ENCODE peak calls at places on chromosome 7, in nine cellular contexts. S is omental fat pad, R is HCT116, U is colonic mucosa, Y is astrocyte of the spinal cord, X is nephron progenitor cell, O is RWPE1, N is HepG2, A is uterus. I is an unnamed sample.

GRCh38 chr7:42107484-42107883 is 129.5 kb downstream of the GLI3 start:
- DNase-seq in O (peak), A (peak), S (no peak), N (no peak), R (no peak), U (no peak), Y (no peak), X (peak), I (no peak)

GRCh38 chr7:102875700-102876192 is 37.1 kb upstream of the LRRC17 start:
- DNase-seq in S (no peak), X (no peak), Y (peak), A (no peak), R (peak), U (no peak), N (peak), O (peak), I (peak)

GRCh38 chr7:156261581-156261980 is 379.0 kb upstream of the RNF32 start:
- DNase-seq in X (no peak), A (no peak), U (no peak), Y (no peak), R (no peak), N (no peak), O (no peak), S (no peak), I (no peak)

GRCh38 chr7:150753826-150754603 is 16.8 kb downstream of the GIMAP5 start:
- DNase-seq in R (no peak), O (no peak), X (no peak), S (no peak), A (no peak), U (no peak), N (peak), Y (no peak), I (peak)

GRCh38 chr7:105808703-105809590 is 67.5 kb downstream of the ATXN7L1 start:
- DNase-seq in N (no peak), R (no peak), A (no peak), Y (peak), X (no peak), U (peak), S (no peak), O (peak), I (peak)

GRCh38 chr7:98836811-98837631 is 32.8 kb downstream of the TMEM130 start:
- DNase-seq in R (peak), O (peak), X (peak), A (no peak), Y (peak), U (peak), S (no peak), N (peak), I (no peak)

GRCh38 chr7:103735377-103735776 is 254.1 kb downstream of the RELN start:
- DNase-seq in X (no peak), U (no peak), S (no peak), R (no peak), Y (peak), O (peak), A (no peak), N (peak), I (peak)

GRCh38 chr7:73901823-73902597 is 41.1 kb downstream of the TMEM270 start:
- DNase-seq in X (no peak), N (no peak), A (peak), O (no peak), R (no peak), U (no peak), Y (no peak), S (peak), I (no peak)

GRCh38 chr7:40945788-40946187 is 757.1 kb downstream of the INHBA start:
- DNase-seq in R (no peak), Y (no peak), N (no peak), U (no peak), O (no peak), X (no peak), S (no peak), A (no peak), I (no peak)

GRCh38 chr7:32290015-32290414 is 200.2 kb downstream of the LSM5 start:
- DNase-seq in S (no peak), Y (no peak), U (no peak), A (no peak), X (no peak), N (no peak), O (no peak), R (no peak), I (no peak)

GRCh38 chr7:134443396-134444070 is 15.4 kb downstream of the AKR1B1 start:
- DNase-seq in A (no peak), R (no peak), S (no peak), X (no peak), U (no peak), N (no peak), Y (no peak), O (peak), I (no peak)

GRCh38 chr7:2016021-2016631 is 216.6 kb downstream of the MAD1L1 start:
- DNase-seq in O (no peak), A (no peak), S (no peak), N (no peak), Y (no peak), R (no peak), X (no peak), U (no peak), I (no peak)

GRCh38 chr7:52501696-52502095 is 533.7 kb upstream of the POM121L12 start:
- DNase-seq in X (no peak), A (no peak), Y (no peak), R (no peak), S (no peak), U (no peak), O (no peak), N (no peak), I (no peak)

GRCh38 chr7:111509298-111509697 is 53.0 kb downstream of the IMMP2L start:
- DNase-seq in N (no peak), A (no peak), Y (no peak), O (no peak), R (no peak), U (no peak), S (no peak), X (no peak), I (no peak)
- TF ChIP-seq CTCF in N (no peak), A (no peak), Y (no peak), O (no peak), R (no peak), U (no peak), S (no peak), X (no peak), I (no peak)

DNA sequence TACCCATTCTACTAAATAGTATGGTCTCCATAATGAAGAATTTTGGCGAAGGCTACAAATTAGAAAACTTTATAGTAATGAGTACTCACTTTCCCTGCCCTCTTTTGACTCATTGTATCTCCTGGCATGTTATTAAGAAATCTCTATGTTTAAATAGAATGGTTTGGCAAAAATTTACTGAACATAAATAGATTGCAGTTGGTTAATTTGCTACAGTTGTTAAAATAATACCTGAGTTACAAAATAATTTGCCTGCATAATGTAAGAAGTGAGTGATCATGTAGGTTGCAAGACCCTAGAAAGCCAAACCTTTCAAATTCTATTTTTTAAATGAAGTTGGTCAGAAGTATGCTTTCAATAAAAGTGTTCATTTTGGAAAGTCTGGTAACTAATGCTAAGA is 176.8 kb upstream of the AHR start:
- DNase-seq in S (no peak), O (no peak), A (no peak), X (no peak), N (no peak), U (no peak), R (no peak), Y (no peak), I (no peak)
- TF ChIP-seq CTCF in S (no peak), O (no peak), A (no peak), X (no peak), N (no peak), U (no peak), R (no peak), Y (no peak), I (no peak)

GRCh38 chr7:24757799-24758275 is 573 bp upstream of the GSDME start:
- DNase-seq in U (no peak), A (peak), S (no peak), O (peak), X (no peak), Y (peak), R (no peak), N (peak), I (peak)
- TF ChIP-seq CTCF in U (no peak), A (no peak), S (no peak), O (peak), X (no peak), Y (no peak), R (no peak), N (peak), I (no peak)

GRCh38 chr7:78221961-78222751 is 423.6 kb downstream of the PHTF2 start:
- DNase-seq in R (no peak), A (no peak), O (no peak), Y (no peak), X (no peak), N (no peak), U (no peak), S (no peak), I (peak)
- TF ChIP-seq CTCF in R (peak), A (no peak), O (no peak), Y (no peak), X (no peak), N (no peak), U (no peak), S (no peak), I (peak)

GRCh38 chr7:29091722-29092121 is 54.6 kb downstream of the CPVL start:
- DNase-seq in A (no peak), U (no peak), R (no peak), N (no peak), O (no peak), Y (peak), S (no peak), X (no peak), I (no peak)
- TF ChIP-seq CTCF in A (no peak), U (no peak), R (peak), N (no peak), O (no peak), Y (no peak), S (no peak), X (no peak), I (no peak)

GRCh38 chr7:100629117-100629711 is 12.1 kb downstream of the TFR2 start:
- DNase-seq in R (peak), S (no peak), N (no peak), A (no peak), Y (no peak), U (no peak), O (no peak), X (peak), I (no peak)
- TF ChIP-seq CTCF in R (peak), S (no peak), N (peak), A (no peak), Y (peak), U (no peak), O (peak), X (peak), I (peak)

GRCh38 chr7:78367280-78367773 is 568.8 kb downstream of the PHTF2 start:
- DNase-seq in U (no peak), O (no peak), A (no peak), R (no peak), S (no peak), Y (no peak), X (no peak), N (no peak), I (no peak)

GRCh38 chr7:78368781-78369180 is 570.2 kb downstream of the PHTF2 start:
- DNase-seq in N (no peak), X (no peak), O (no peak), Y (no peak), U (no peak), S (no peak), A (no peak), R (no peak), I (peak)

GRCh38 chr7:78359836-78360235 is 561.3 kb downstream of the PHTF2 start:
- DNase-seq in O (no peak), X (no peak), U (no peak), R (no peak), N (no peak), Y (no peak), S (no peak), A (no peak), I (no peak)

DNA sequence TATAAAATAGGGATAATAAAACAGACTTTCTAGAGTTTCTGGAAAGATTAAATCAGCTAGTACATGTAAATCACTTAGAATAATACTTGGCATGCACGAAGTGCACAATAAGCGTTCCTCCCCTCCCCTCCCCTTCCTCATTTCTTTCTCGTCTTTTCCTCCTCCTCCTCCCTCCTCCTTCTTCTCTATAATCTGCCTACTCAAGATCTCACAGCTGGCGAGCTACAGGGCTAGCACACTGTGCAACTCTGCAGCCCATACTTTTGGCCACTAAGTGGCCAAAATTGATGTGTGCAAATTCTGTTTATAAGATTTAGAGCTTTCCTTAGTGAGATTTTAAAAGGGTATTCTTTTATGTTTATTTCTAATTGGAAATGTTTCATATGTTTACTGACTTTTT is 565.3 kb downstream of the PHTF2 start:
- DNase-seq in N (no peak), S (no peak), X (no peak), R (no peak), O (no peak), A (no peak), Y (no peak), U (no peak), I (no peak)
- TF ChIP-seq CTCF in N (no peak), S (no peak), X (no peak), R (peak), O (no peak), A (no peak), Y (no peak), U (no peak), I (peak)

GRCh38 chr7:107234436-107234835 is 65.6 kb downstream of the HBP1 start:
- DNase-seq in O (no peak), X (no peak), Y (no peak), R (no peak), S (no peak), A (no peak), U (no peak), N (no peak), I (no peak)

GRCh38 chr7:107233981-107234380 is 65.2 kb downstream of the HBP1 start:
- DNase-seq in N (no peak), A (no peak), O (no peak), X (no peak), U (no peak), Y (no peak), S (no peak), R (no peak), I (no peak)

GRCh38 chr7:107237451-107237850 is 68.6 kb downstream of the HBP1 start:
- DNase-seq in O (no peak), X (no peak), A (no peak), S (no peak), R (no peak), N (no peak), U (no peak), Y (no peak), I (no peak)

GRCh38 chr7:107233174-107233573 is 64.4 kb downstream of the HBP1 start:
- DNase-seq in Y (no peak), U (no peak), O (no peak), X (no peak), N (no peak), S (no peak), A (no peak), R (no peak), I (no peak)

DNA sequence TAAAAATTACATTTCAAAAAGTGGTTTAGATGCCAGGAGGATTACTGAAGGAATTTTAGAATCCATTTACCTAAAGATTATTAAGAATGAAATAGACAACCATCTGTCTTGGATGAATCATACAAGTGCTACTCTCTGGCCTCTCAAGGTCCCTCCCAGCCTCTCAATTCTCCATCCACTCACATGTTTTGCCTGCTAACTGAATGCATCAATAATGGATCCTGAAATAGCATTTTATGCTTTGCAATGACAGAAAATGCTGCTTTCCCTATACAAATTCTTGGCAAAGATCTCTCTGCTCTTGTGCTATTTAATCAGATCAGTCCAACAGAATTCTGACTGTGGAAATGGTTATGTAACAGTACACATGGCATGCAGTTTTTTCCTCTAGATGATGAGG is 68.1 kb downstream of the HBP1 start:
- DNase-seq in R (no peak), X (no peak), N (no peak), U (no peak), Y (no peak), O (no peak), A (no peak), S (no peak), I (peak)
- TF ChIP-seq CTCF in R (no peak), X (no peak), N (no peak), U (no peak), Y (no peak), O (no peak), A (no peak), S (no peak), I (no peak)

GRCh38 chr7:144454256-144455039 is 51.0 kb upstream of the NOBOX start:
- DNase-seq in Y (peak), U (no peak), N (no peak), A (no peak), R (peak), S (no peak), X (no peak), O (no peak), I (no peak)
- TF ChIP-seq CTCF in Y (peak), U (no peak), N (no peak), A (no peak), R (peak), S (no peak), X (peak), O (peak), I (peak)

DNA sequence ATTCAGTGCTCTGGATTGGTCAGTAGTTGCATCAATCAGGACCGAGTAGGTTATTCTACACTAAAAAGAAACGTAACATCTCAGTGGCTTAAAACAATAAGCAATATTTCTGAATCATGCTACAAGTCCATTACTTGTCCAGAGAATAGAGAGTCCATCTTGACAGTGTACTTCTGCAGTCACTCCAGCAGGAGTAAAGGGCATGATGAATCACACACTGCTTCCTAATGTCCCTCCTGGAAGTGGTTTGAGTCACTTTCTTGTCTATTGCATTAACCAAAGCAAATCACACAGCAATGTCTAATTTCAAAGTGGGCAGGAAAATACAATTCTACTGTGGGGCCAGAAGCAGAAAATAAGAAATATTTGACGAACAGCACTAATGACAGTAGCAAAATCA is 124.8 kb downstream of the TSPAN12 start:
- DNase-seq in U (no peak), S (no peak), R (peak), O (no peak), N (no peak), X (no peak), A (no peak), Y (peak), I (peak)
- TF ChIP-seq CTCF in U (no peak), S (no peak), R (peak), O (no peak), N (no peak), X (no peak), A (no peak), Y (no peak), I (no peak)

I was measured in HFFc6.